ENCODE peak calls at places on chromosomes 6 and 20, in six cellular contexts. C is GM12878, U is AG10803, L is fibroblast of the aortic adventitia, W is GM12865, S is heart left ventricle. V is an unnamed sample.

GRCh38 chr6:167056370-167056769 is 57.2 kb downstream of the CEP43 start:
- DNase-seq in C (peak), U (peak), L (peak), W (peak), S (no peak), V (no peak)

GRCh38 chr6:116530436-116530835 is 15.0 kb downstream of the TRAPPC3L start:
- DNase-seq in C (no peak), U (no peak), L (no peak), W (no peak), S (no peak), V (no peak)

GRCh38 chr20:364905-365794 is 15.4 kb upstream of the TRIB3 start:
- DNase-seq in C (no peak), U (peak), L (peak), W (no peak), S (no peak), V (no peak)

GRCh38 chr6:23511797-23512196 is 614.2 kb upstream of the NRSN1 start:
- DNase-seq in C (no peak), U (no peak), L (no peak), W (no peak), S (no peak), V (no peak)

GRCh38 chr6:126919947-126920346 is 198.5 kb upstream of the RSPO3 start:
- DNase-seq in C (no peak), U (peak), L (peak), W (no peak), S (no peak), V (no peak)

GRCh38 chr6:122491915-122492537 is 20.4 kb upstream of the SERINC1 start:
- DNase-seq in C (no peak), U (peak), L (peak), W (peak), S (peak), V (peak)

GRCh38 chr6:101832371-101832770 is 438.9 kb downstream of the GRIK2 start:
- DNase-seq in C (no peak), U (no peak), L (no peak), W (no peak), S (peak), V (no peak)

GRCh38 chr20:61588356-61589054 is 336.4 kb downstream of the CDH4 start:
- DNase-seq in C (no peak), U (peak), L (peak), W (no peak), S (no peak), V (no peak)

GRCh38 chr6:109705258-109705657 is 14.2 kb downstream of the FIG4 start:
- DNase-seq in C (peak), U (peak), L (peak), W (peak), S (peak), V (peak)

GRCh38 chr6:63268574-63268973 is 51.2 kb downstream of the LGSN start:
- DNase-seq in C (no peak), U (no peak), L (no peak), W (peak), S (no peak), V (no peak)

GRCh38 chr6:28769626-28770402 is 154.0 kb downstream of the TRIM27 start:
- DNase-seq in C (no peak), U (peak), L (peak), W (no peak), S (no peak), V (no peak)

GRCh38 chr6:113318553-113318952 is 538.6 kb upstream of the MARCKS start:
- DNase-seq in C (no peak), U (no peak), L (no peak), W (no peak), S (no peak), V (no peak)

GRCh38 chr6:154139894-154140293 is 100.9 kb downstream of the OPRM1 start:
- DNase-seq in C (no peak), U (no peak), L (no peak), W (no peak), S (no peak), V (no peak)

GRCh38 chr20:48207505-48207904 is 422.2 kb upstream of the SULF2 start:
- DNase-seq in C (no peak), U (no peak), L (no peak), W (no peak), S (no peak), V (no peak)

GRCh38 chr6:105646391-105646867 is 243.5 kb upstream of the PREP start:
- DNase-seq in C (peak), U (peak), L (no peak), W (peak), S (no peak), V (no peak)

GRCh38 chr6:157849288-157850017 is 26.4 kb downstream of the SNX9 start:
- DNase-seq in C (no peak), U (no peak), L (no peak), W (no peak), S (no peak), V (no peak)

GRCh38 chr6:41530476-41530875 is 15.7 kb upstream of the FOXP4 start:
- DNase-seq in C (no peak), U (no peak), L (no peak), W (no peak), S (no peak), V (no peak)

GRCh38 chr6:149168968-149169367 is 148.5 kb upstream of the TAB2 start:
- DNase-seq in C (no peak), U (no peak), L (no peak), W (peak), S (no peak), V (no peak)

GRCh38 chr20:36145877-36146707 is 8.4 kb upstream of the EPB41L1 start:
- DNase-seq in C (no peak), U (no peak), L (peak), W (peak), S (peak), V (peak)

GRCh38 chr6:156949376-156949775 is 172.2 kb downstream of the ARID1B start:
- DNase-seq in C (no peak), U (peak), L (peak), W (no peak), S (no peak), V (no peak)

GRCh38 chr6:146047356-146047755 is 18.5 kb downstream of the GRM1 start:
- DNase-seq in C (no peak), U (no peak), L (no peak), W (no peak), S (no peak), V (no peak)

GRCh38 chr20:53903652-53903987 is 166.8 kb downstream of the BCAS1 start:
- DNase-seq in C (no peak), U (peak), L (peak), W (no peak), S (no peak), V (no peak)

GRCh38 chr20:53902968-53903651 is 167.3 kb downstream of the BCAS1 start:
- DNase-seq in C (no peak), U (no peak), L (peak), W (no peak), S (no peak), V (no peak)

GRCh38 chr20:53907968-53908751 is 162.2 kb downstream of the BCAS1 start:
- DNase-seq in C (no peak), U (no peak), L (no peak), W (no peak), S (no peak), V (no peak)

GRCh38 chr20:53904261-53904660 is 166.1 kb downstream of the BCAS1 start:
- DNase-seq in C (no peak), U (no peak), L (no peak), W (no peak), S (no peak), V (no peak)

DNA sequence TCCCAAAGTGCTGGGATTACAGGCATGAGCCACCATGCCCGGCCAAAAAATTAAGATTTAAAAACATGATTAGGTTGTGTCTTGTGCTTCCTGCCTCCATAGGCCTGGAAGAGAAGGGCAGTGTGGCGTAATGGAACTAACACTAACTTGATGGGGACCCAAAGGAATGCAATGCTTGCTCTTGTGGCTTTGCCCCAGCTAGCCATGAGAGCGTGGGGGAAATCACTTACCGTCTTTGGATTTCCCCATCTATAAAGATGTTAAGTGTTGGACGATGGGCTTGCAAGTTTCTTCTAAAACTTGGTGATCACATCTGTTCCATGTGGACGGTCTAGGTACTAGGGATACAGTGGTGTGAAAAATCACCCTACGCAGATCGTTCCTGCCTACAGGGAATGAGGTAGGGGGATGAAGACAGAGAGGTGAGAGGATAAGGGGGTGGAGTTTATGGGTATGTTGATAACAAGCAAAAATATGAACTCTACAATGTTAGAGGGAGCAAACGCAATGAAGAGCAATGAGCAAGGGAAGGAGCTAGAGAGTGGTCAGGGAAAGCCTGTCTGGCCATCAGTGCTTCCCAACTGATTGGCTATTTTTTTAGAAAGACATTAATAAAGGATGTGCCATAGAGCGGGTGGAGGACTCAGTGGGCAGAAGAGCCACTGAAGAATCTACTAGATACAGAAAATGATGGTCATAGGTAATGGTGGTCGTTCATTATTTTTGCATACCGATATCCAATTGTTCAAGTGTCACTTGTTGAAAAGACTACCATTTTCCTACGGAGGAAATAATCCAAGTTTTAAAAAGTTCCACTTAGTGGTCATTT is 165.2 kb downstream of the BCAS1 start:
- DNase-seq in C (no peak), U (no peak), L (no peak), W (peak), S (no peak), V (no peak)
- H3K4me3 ChIP-seq in C (peak), U (no peak), L (no peak), W (peak), S (no peak), V (no peak)

GRCh38 chr6:3690506-3690905 is 61.0 kb downstream of the PXDC1 start:
- DNase-seq in C (no peak), U (no peak), L (no peak), W (no peak), S (no peak), V (no peak)

GRCh38 chr6:3683331-3683730 is 68.2 kb downstream of the PXDC1 start:
- DNase-seq in C (no peak), U (no peak), L (no peak), W (no peak), S (no peak), V (no peak)

GRCh38 chr6:3687847-3688246 is 63.7 kb downstream of the PXDC1 start:
- DNase-seq in C (no peak), U (no peak), L (no peak), W (peak), S (no peak), V (no peak)
- H3K4me3 ChIP-seq in C (no peak), U (no peak), L (no peak), W (no peak), S (no peak), V (no peak)

GRCh38 chr20:10922521-10922920 is 248.7 kb upstream of the JAG1 start:
- DNase-seq in C (no peak), U (peak), L (no peak), W (no peak), S (no peak), V (no peak)
- H3K4me3 ChIP-seq in C (no peak), U (no peak), L (no peak), W (no peak), S (no peak), V (no peak)

DNA sequence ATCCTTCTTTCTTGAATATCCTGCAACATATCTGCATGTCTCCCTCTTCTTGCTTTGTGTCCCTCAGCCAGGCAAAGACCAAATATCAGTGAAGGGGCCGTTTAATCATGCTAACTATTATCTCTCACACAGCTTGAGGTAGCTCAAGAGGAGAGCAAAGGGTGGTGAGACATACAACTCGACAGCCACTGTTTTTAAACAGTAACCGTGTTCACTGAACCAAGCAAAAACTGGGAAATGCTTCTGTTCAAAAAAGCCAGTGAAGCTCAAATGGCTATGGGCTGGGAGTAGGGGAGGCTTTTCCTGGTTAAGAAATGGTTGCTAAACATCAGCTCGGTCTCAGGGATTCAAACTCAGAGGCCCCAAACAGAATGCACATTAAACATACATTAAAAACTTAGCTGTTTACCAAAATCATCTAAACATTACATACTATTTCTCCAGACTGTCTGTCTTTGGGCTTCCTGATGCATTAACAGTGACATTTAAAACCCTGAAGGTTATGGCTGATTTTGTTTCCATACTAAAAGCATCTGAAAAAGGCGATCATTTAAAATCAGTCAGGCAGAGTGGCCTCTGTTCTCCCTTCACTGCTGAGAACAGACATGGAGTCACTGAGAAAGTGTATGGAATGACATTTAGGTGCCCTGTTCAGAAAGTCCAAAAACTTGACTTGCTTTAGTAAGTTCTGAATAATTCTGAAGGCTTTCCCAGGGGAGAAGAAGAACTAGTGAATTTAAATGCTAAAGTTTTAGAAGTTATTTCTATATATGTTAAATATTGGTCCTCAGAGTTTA is 83.2 kb downstream of the MAP7 start:
- DNase-seq in C (no peak), U (no peak), L (no peak), W (no peak), S (no peak), V (no peak)
- H3K4me3 ChIP-seq in C (no peak), U (no peak), L (no peak), W (no peak), S (no peak), V (no peak)